ENCODE peak calls at places on chromosomes 6 and 20, in five cellular contexts. K is Right ventricle myocardium inferior, W is astrocyte of the spinal cord, S is aorta, F is GM19239. O is an unnamed sample.

GRCh38 chr6:170124836-170125235 is 166.0 kb downstream of the DLL1 start:
- DNase-seq in S (no peak), W (no peak), F (no peak), K (no peak), O (no peak)

GRCh38 chr6:18595774-18596528 is 208.8 kb downstream of the RNF144B start:
- DNase-seq in K (no peak), F (peak), S (no peak), W (peak), O (peak)

GRCh38 chr6:6885521-6886088 is 222.2 kb upstream of the RREB1 start:
- DNase-seq in F (no peak), W (no peak), K (peak), S (peak), O (no peak)

GRCh38 chr6:7561153-7561964 is 19.9 kb downstream of the DSP start:
- DNase-seq in W (no peak), K (peak), F (no peak), S (no peak), O (no peak)

GRCh38 chr6:73484438-73484837 is 22.9 kb downstream of the MTO1 start:
- DNase-seq in S (no peak), F (no peak), K (no peak), W (no peak), O (no peak)

GRCh38 chr6:134145786-134146185 is 93.4 kb upstream of the SLC2A12 start:
- DNase-seq in S (no peak), F (no peak), K (no peak), W (peak), O (peak)

GRCh38 chr20:63071541-63072181 is 64.9 kb upstream of the BHLHE23 start:
- DNase-seq in K (no peak), S (peak), W (peak), F (peak), O (peak)

GRCh38 chr6:139161169-139161568 is 26.3 kb downstream of the HECA start:
- DNase-seq in K (no peak), S (no peak), W (peak), F (no peak), O (no peak)

GRCh38 chr6:167826230-167827061 is at the start of gene AFDN:
- DNase-seq in K (peak), S (peak), W (no peak), F (peak), O (peak)

GRCh38 chr20:23654005-23654404 is 16.2 kb upstream of the CST3 start:
- DNase-seq in W (no peak), K (no peak), S (no peak), F (no peak), O (no peak)

GRCh38 chr20:58071991-58072390 is 156.5 kb downstream of the ANKRD60 start:
- DNase-seq in F (no peak), S (no peak), K (no peak), W (no peak), O (no peak)

GRCh38 chr6:127641905-127642304 is 64.9 kb downstream of the C6orf58 start:
- DNase-seq in K (no peak), S (no peak), W (peak), F (peak), O (peak)

GRCh38 chr6:43833223-43833995 is 63.4 kb downstream of the VEGFA start:
- DNase-seq in K (no peak), W (no peak), S (no peak), F (no peak), O (no peak)

GRCh38 chr20:12984863-12985262 is 23.9 kb upstream of the SPTLC3 start:
- DNase-seq in F (no peak), K (no peak), W (no peak), S (no peak), O (no peak)

GRCh38 chr20:9280654-9281053 is 211.8 kb downstream of the PLCB4 start:
- DNase-seq in K (no peak), F (no peak), W (no peak), S (no peak), O (peak)

GRCh38 chr20:23937303-23938117 is 51.1 kb downstream of the GGTLC1 start:
- DNase-seq in S (no peak), F (peak), W (peak), K (no peak), O (peak)

GRCh38 chr20:58622671-58623578 is 28.2 kb upstream of the STX16 start:
- DNase-seq in K (no peak), W (peak), F (no peak), S (no peak), O (no peak)

GRCh38 chr6:128929869-128930268 is 46.9 kb downstream of the LAMA2 start:
- DNase-seq in K (peak), W (no peak), S (no peak), F (no peak), O (no peak)

GRCh38 chr6:130934848-130935585 is 107.8 kb downstream of the SMLR1 start:
- DNase-seq in F (no peak), K (no peak), S (no peak), W (no peak), O (no peak)

GRCh38 chr20:5168582-5169396 is 42.0 kb downstream of the CDS2 start:
- DNase-seq in F (no peak), W (peak), K (no peak), S (no peak), O (peak)

GRCh38 chr6:29927841-29928388 is 14.4 kb upstream of the HLA-A start:
- DNase-seq in K (no peak), W (no peak), S (no peak), F (no peak), O (no peak)

GRCh38 chr20:18986895-18987580 is 173.5 kb downstream of the SCP2D1 start:
- DNase-seq in K (no peak), S (no peak), W (no peak), F (no peak), O (no peak)

GRCh38 chr6:169971951-169972651 is 220.7 kb downstream of the ERMARD start:
- DNase-seq in S (peak), F (no peak), W (no peak), K (no peak), O (no peak)

GRCh38 chr6:142378138-142378875 is 76.5 kb downstream of the ADGRG6 start:
- DNase-seq in S (no peak), K (no peak), W (peak), F (no peak), O (peak)

GRCh38 chr6:3406362-3406809 is 50.5 kb downstream of the SLC22A23 start:
- DNase-seq in F (no peak), K (no peak), S (no peak), W (no peak), O (no peak)